ENCODE peak calls at places on chromosomes 5 and 9, in four cellular contexts. M is CD8-positive, alpha-beta T cell; H is cardiac muscle cell; Q is adrenal gland. F is an unnamed sample.

GRCh38 chr9:133153227-133154096 is 10.3 kb downstream of the GBGT1 start:
- DNase-seq in M (no peak), H (no peak), Q (no peak), F (no peak)

GRCh38 chr5:169754737-169755136 is 117.7 kb downstream of the DOCK2 start:
- DNase-seq in M (no peak), H (no peak), Q (no peak), F (no peak)

GRCh38 chr9:107690026-107690425 is 200.5 kb upstream of the KLF4 start:
- DNase-seq in M (no peak), H (no peak), Q (no peak), F (no peak)

GRCh38 chr9:122059214-122059978 is 33.7 kb downstream of the TTLL11 start:
- DNase-seq in M (no peak), H (no peak), Q (no peak), F (no peak)

GRCh38 chr9:122991370-122991830 is 42.1 kb upstream of the GPR21 start:
- DNase-seq in M (peak; percentile 50), H (peak; percentile 92), Q (peak; percentile 77), F (peak; percentile 92)

GRCh38 chr9:79353856-79354520 is 217.8 kb upstream of the TLE4 start:
- DNase-seq in M (no peak), H (peak; percentile 0), Q (no peak), F (peak; percentile 45)

GRCh38 chr5:109853362-109853761 is 163.6 kb downstream of the MAN2A1 start:
- DNase-seq in M (no peak), H (peak; percentile 36), Q (no peak), F (peak; percentile 48)

GRCh38 chr5:92890841-92891244 is 690.2 kb downstream of the NR2F1-AS1 start:
- DNase-seq in M (no peak), H (peak; percentile 52), Q (no peak), F (peak; percentile 48)

GRCh38 chr9:69279084-69279729 is 45.8 kb upstream of the ENTREP1 start:
- DNase-seq in M (no peak), H (no peak), Q (no peak), F (no peak)

GRCh38 chr9:7320139-7320538 is 479.4 kb downstream of the DMAC1 start:
- DNase-seq in M (no peak), H (peak; percentile 88), Q (peak; percentile 60), F (peak; percentile 88)

GRCh38 chr5:158609729-158610128 is 490.0 kb downstream of the EBF1 start:
- DNase-seq in M (no peak), H (no peak), Q (no peak), F (no peak)

GRCh38 chr5:472656-473343 is 29.8 kb downstream of the EXOC3 start:
- DNase-seq in M (peak; percentile 86), H (peak; percentile 82), Q (peak; percentile 92), F (peak; percentile 83)

GRCh38 chr5:169417676-169418075 is 116.7 kb upstream of the SLIT3 start:
- DNase-seq in M (no peak), H (no peak), Q (no peak), F (no peak)

GRCh38 chr5:137075163-137075970 is 423.8 kb downstream of the SPOCK1 start:
- DNase-seq in M (no peak), H (peak; percentile 41), Q (peak; percentile 94), F (peak; percentile 35)

GRCh38 chr9:94872921-94873511 is 146.5 kb downstream of the AOPEP start:
- DNase-seq in M (no peak), H (peak; percentile 51), Q (no peak), F (peak; percentile 74)

GRCh38 chr9:26809795-26810194 is 82.8 kb downstream of the CAAP1 start:
- DNase-seq in M (no peak), H (peak; percentile 56), Q (no peak), F (peak; percentile 50)

GRCh38 chr9:72952914-72953313 is at the start of gene ALDH1A1:
- DNase-seq in M (no peak), H (no peak), Q (no peak), F (no peak)

DNA sequence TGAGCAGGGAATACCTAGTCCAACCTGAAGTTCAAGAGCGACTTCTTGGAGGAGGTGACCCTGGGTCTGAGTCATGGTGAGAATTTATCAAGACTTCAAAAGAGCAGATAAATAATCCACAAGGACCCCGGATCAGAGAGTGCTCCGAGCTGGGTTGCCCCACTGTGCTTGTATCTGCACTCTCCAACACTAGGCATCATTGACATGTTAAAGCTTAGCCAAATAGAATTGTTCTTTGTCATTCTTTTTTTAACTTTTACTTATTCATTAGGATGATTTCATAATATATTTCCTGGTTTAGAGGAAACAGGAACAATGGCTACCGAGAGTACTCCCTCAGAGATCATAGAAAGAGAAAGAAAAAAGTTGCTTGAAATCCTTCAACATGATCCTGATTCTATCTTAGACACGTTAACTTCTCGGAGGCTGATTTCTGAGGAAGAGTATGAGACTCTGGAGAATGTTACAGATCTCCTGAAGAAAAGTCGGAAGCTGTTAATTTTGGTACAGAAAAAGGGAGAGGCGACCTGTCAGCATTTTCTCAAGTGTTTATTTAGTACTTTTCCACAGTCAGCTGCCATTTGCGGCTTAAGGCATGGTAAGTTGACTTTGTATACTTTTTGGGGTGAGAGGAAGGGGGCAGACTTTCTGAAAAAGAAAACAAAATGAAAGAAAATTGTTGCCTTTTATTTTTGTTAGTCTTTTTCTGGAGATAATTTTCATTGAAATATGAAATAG is at the start of gene CARD6:
- DNase-seq in M (no peak), H (peak; percentile 62), Q (no peak), F (peak; percentile 76)
- H3K4me3 ChIP-seq in M (peak within 1 kb of the TSS; percentile 47), H (no peak within 1 kb of the TSS), Q (peak within 1 kb of the TSS; percentile 10), F (peak within 1 kb of the TSS; percentile 60)

DNA sequence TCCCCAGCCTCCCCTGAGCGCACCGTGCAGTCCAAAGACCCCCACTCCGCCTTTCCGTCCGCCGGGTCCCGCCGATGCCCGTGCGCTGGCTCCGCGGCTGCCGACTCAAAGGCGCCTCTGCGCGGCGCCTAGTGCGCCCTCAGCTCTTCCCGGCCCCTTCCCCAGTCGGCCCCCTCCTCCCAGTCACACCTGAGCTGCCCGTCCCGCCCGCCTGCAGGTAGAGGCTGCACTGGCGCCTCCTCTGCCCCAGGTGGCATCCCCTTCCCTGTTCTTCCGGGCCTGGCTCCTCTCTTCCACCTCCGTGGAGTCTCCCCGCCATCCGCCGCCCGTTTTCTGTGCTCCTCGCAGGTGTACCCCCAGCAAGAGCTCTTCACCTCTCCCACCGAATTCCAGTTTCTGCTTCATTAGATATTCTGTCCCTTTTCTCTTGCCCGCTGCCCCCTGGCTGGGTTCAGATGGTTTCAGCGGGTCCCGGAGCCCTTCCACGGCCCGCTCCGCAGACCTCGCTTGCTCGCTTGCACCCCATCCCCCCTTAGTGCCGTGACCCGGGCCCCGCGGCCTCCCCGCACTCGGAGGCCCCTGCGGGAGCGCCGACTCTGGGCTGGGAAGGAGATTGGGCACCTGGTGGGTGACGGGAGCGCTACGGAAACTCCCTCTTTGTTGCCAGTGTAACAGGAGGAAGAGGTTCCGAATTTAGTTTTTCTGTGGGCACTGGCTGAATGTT is 707 bp downstream of the SLC44A1 start:
- DNase-seq in M (peak; percentile 58), H (peak; percentile 46), Q (peak; percentile 72), F (peak; percentile 58)
- TF ChIP-seq CTCF in M (no peak), H (peak; percentile 15), Q (peak; percentile 15), F (no peak)

GRCh38 chr5:1502737-1503120 is 21.0 kb downstream of the LPCAT1 start:
- DNase-seq in M (no peak), H (no peak), Q (no peak), F (no peak)
- H3K4me3 ChIP-seq in M (no peak overlapping the region), H (no peak overlapping the region), Q (no peak overlapping the region), F (no peak overlapping the region)

DNA sequence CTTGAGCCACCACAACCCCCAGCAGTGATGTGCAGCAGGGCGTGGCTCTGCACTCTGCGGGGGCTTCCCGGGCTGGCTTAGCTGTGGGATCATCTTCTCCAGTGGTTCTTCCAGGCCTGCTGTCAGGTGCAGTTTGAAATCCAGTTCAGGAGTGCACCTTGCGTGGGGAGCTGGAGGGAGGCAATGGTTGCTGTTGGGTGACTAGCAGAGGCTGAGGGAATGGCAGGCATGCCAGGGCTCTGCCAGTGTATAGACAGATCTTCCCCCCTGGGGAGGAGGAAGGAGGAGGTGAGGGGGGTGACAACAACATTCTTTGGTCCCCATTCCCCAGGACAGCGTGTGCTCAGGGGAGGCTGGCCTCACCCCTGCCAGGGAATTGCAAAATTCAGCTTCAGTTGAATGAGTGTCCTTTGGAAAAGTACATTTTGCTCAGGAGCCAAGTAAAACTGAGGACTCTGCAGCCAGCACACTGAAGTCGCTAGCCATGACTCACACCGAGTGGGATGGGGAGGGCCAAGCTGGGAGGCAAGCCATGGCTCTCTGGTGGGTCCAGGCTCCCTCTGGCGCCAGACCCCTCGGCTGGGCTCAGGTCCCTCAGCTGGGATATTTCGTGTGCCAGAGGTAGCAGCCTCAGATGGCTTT is 35.0 kb downstream of the ERGIC1 start:
- DNase-seq in M (no peak), H (peak; percentile 90), Q (peak; percentile 95), F (peak; percentile 97)
- TF ChIP-seq CTCF in M (no peak), H (peak; percentile 56), Q (peak; percentile 41), F (peak; percentile 56)

GRCh38 chr9:128372188-128372641 is 1.0 kb downstream of the URM1 start:
- DNase-seq in M (no peak), H (no peak), Q (peak; percentile 66), F (no peak)

GRCh38 chr9:128374221-128374675 is 3.1 kb downstream of the URM1 start:
- DNase-seq in M (no peak), H (no peak), Q (no peak), F (no peak)

GRCh38 chr9:128371622-128372117 is 496 bp downstream of the URM1 start:
- DNase-seq in M (no peak), H (no peak), Q (no peak), F (peak; percentile 24)

GRCh38 chr9:128370752-128371621 is at the start of gene URM1:
- DNase-seq in M (peak; percentile 97), H (peak; percentile 97), Q (peak; percentile 97), F (peak; percentile 96)

GRCh38 chr9:128372784-128373183 is 1.6 kb downstream of the URM1 start:
- DNase-seq in M (no peak), H (no peak), Q (no peak), F (peak; percentile 45)
- H3K4me3 ChIP-seq in M (no peak overlapping the region), H (no peak overlapping the region), Q (no peak overlapping the region), F (no peak overlapping the region)

GRCh38 chr5:180683523-180683922 is 34.1 kb upstream of the FLT4 start:
- DNase-seq in M (no peak), H (no peak), Q (no peak), F (no peak)
- TF ChIP-seq CTCF in M (no peak), H (no peak), Q (no peak), F (no peak)

F was measured in cardiac fibroblast.